ENCODE peak calls at places on chromosomes 2 and 18, in six cellular contexts. One of them, this sample, is unnamed.

GRCh38 chr2:96174251-96175144 is 29.3 kb upstream of the DUSP2 start:
- DNase-seq in IMR-90: peak; percentile 51
- DNase-seq in fibroblast of the aortic adventitia: peak; percentile 53
- DNase-seq in stimulated activated naive B cell treated with anti-CD40 and anti-IgM and Interleukin-4, amounts not matched to agents 10 μg/mL and 1 μg/mL and 100 μg/mL, for 72 hours: peak; percentile 72
- DNase-seq in endothelial cell: peak; percentile 82
- DNase-seq in AG08396: peak; percentile 82
- DNase-seq in this sample: peak; percentile 93

GRCh38 chr18:3450358-3451107 is 561 bp downstream of the TGIF1 start:
- DNase-seq in endothelial cell: peak; percentile 56
- DNase-seq in fibroblast of the aortic adventitia: peak; percentile 85
- DNase-seq in IMR-90: peak; percentile 73
- DNase-seq in stimulated activated naive B cell treated with anti-CD40 and anti-IgM and Interleukin-4, amounts not matched to agents 10 μg/mL and 1 μg/mL and 100 μg/mL, for 72 hours: peak; percentile 51
- DNase-seq in AG08396: peak; percentile 29
- DNase-seq in this sample: peak; percentile 89

GRCh38 chr2:215290980-215291599 is 20.8 kb upstream of the ATIC start:
- DNase-seq in endothelial cell: no peak
- DNase-seq in fibroblast of the aortic adventitia: peak; percentile 20
- DNase-seq in AG08396: no peak
- DNase-seq in stimulated activated naive B cell treated with anti-CD40 and anti-IgM and Interleukin-4, amounts not matched to agents 10 μg/mL and 1 μg/mL and 100 μg/mL, for 72 hours: no peak
- DNase-seq in IMR-90: no peak
- DNase-seq in this sample: no peak

GRCh38 chr18:12010187-12010802 is 29.0 kb downstream of the IMPA2 start:
- DNase-seq in fibroblast of the aortic adventitia: no peak
- DNase-seq in endothelial cell: no peak
- DNase-seq in stimulated activated naive B cell treated with anti-CD40 and anti-IgM and Interleukin-4, amounts not matched to agents 10 μg/mL and 1 μg/mL and 100 μg/mL, for 72 hours: no peak
- DNase-seq in AG08396: no peak
- DNase-seq in IMR-90: no peak
- DNase-seq in this sample: peak; percentile 31

GRCh38 chr2:47002480-47003381 is 87.1 kb upstream of the MCFD2 start:
- DNase-seq in AG08396: peak; percentile 51
- DNase-seq in IMR-90: no peak
- DNase-seq in endothelial cell: no peak
- DNase-seq in fibroblast of the aortic adventitia: no peak
- DNase-seq in stimulated activated naive B cell treated with anti-CD40 and anti-IgM and Interleukin-4, amounts not matched to agents 10 μg/mL and 1 μg/mL and 100 μg/mL, for 72 hours: no peak
- DNase-seq in this sample: no peak

GRCh38 chr2:85589982-85590791 is 5.4 kb upstream of the RNF181 start:
- DNase-seq in IMR-90: peak; percentile 94
- DNase-seq in AG08396: peak; percentile 69
- DNase-seq in stimulated activated naive B cell treated with anti-CD40 and anti-IgM and Interleukin-4, amounts not matched to agents 10 μg/mL and 1 μg/mL and 100 μg/mL, for 72 hours: no peak
- DNase-seq in endothelial cell: peak; percentile 35
- DNase-seq in fibroblast of the aortic adventitia: peak; percentile 100
- DNase-seq in this sample: no peak

GRCh38 chr18:79589601-79590091 is 90.0 kb upstream of the CTDP1 start:
- DNase-seq in AG08396: no peak
- DNase-seq in IMR-90: no peak
- DNase-seq in endothelial cell: no peak
- DNase-seq in fibroblast of the aortic adventitia: no peak
- DNase-seq in stimulated activated naive B cell treated with anti-CD40 and anti-IgM and Interleukin-4, amounts not matched to agents 10 μg/mL and 1 μg/mL and 100 μg/mL, for 72 hours: no peak
- DNase-seq in this sample: no peak

GRCh38 chr18:76494181-76494540 is 881 bp downstream of the ZNF516 start:
- DNase-seq in fibroblast of the aortic adventitia: peak; percentile 45
- DNase-seq in stimulated activated naive B cell treated with anti-CD40 and anti-IgM and Interleukin-4, amounts not matched to agents 10 μg/mL and 1 μg/mL and 100 μg/mL, for 72 hours: no peak
- DNase-seq in AG08396: peak; percentile 63
- DNase-seq in IMR-90: peak; percentile 43
- DNase-seq in endothelial cell: peak; percentile 52
- DNase-seq in this sample: no peak

GRCh38 chr2:66283776-66284175 is 151.1 kb upstream of the MEIS1 start:
- DNase-seq in stimulated activated naive B cell treated with anti-CD40 and anti-IgM and Interleukin-4, amounts not matched to agents 10 μg/mL and 1 μg/mL and 100 μg/mL, for 72 hours: no peak
- DNase-seq in IMR-90: no peak
- DNase-seq in fibroblast of the aortic adventitia: no peak
- DNase-seq in AG08396: no peak
- DNase-seq in endothelial cell: no peak
- DNase-seq in this sample: no peak

GRCh38 chr2:102488063-102488462 is 15.0 kb downstream of the SLC9A4 start:
- DNase-seq in fibroblast of the aortic adventitia: peak; percentile 55
- DNase-seq in endothelial cell: no peak
- DNase-seq in stimulated activated naive B cell treated with anti-CD40 and anti-IgM and Interleukin-4, amounts not matched to agents 10 μg/mL and 1 μg/mL and 100 μg/mL, for 72 hours: no peak
- DNase-seq in IMR-90: peak; percentile 51
- DNase-seq in AG08396: no peak
- DNase-seq in this sample: no peak

GRCh38 chr2:54803783-54804758 is 80.6 kb downstream of the EML6 start:
- DNase-seq in stimulated activated naive B cell treated with anti-CD40 and anti-IgM and Interleukin-4, amounts not matched to agents 10 μg/mL and 1 μg/mL and 100 μg/mL, for 72 hours: no peak
- DNase-seq in endothelial cell: no peak
- DNase-seq in fibroblast of the aortic adventitia: no peak
- DNase-seq in AG08396: no peak
- DNase-seq in IMR-90: no peak
- DNase-seq in this sample: no peak

GRCh38 chr2:237955640-237956401 is 11.0 kb upstream of the UBE2F start:
- DNase-seq in endothelial cell: no peak
- DNase-seq in IMR-90: no peak
- DNase-seq in AG08396: peak; percentile 52
- DNase-seq in fibroblast of the aortic adventitia: no peak
- DNase-seq in stimulated activated naive B cell treated with anti-CD40 and anti-IgM and Interleukin-4, amounts not matched to agents 10 μg/mL and 1 μg/mL and 100 μg/mL, for 72 hours: no peak
- DNase-seq in this sample: peak; percentile 62

GRCh38 chr2:27263287-27264252 is 723 bp upstream of the SLC30A3 start:
- DNase-seq in IMR-90: no peak
- DNase-seq in fibroblast of the aortic adventitia: no peak
- DNase-seq in AG08396: no peak
- DNase-seq in stimulated activated naive B cell treated with anti-CD40 and anti-IgM and Interleukin-4, amounts not matched to agents 10 μg/mL and 1 μg/mL and 100 μg/mL, for 72 hours: no peak
- DNase-seq in endothelial cell: no peak
- DNase-seq in this sample: no peak

GRCh38 chr2:26898480-26899058 is 50.6 kb downstream of the DPYSL5 start:
- DNase-seq in IMR-90: no peak
- DNase-seq in stimulated activated naive B cell treated with anti-CD40 and anti-IgM and Interleukin-4, amounts not matched to agents 10 μg/mL and 1 μg/mL and 100 μg/mL, for 72 hours: no peak
- DNase-seq in AG08396: no peak
- DNase-seq in fibroblast of the aortic adventitia: no peak
- DNase-seq in endothelial cell: no peak
- DNase-seq in this sample: no peak

GRCh38 chr2:147696426-147696825 is 148.4 kb upstream of the ACVR2A start:
- DNase-seq in IMR-90: no peak
- DNase-seq in fibroblast of the aortic adventitia: no peak
- DNase-seq in endothelial cell: no peak
- DNase-seq in stimulated activated naive B cell treated with anti-CD40 and anti-IgM and Interleukin-4, amounts not matched to agents 10 μg/mL and 1 μg/mL and 100 μg/mL, for 72 hours: no peak
- DNase-seq in AG08396: no peak
- DNase-seq in this sample: no peak

GRCh38 chr2:127624321-127625145 is 21.4 kb upstream of the GPR17 start:
- DNase-seq in endothelial cell: no peak
- DNase-seq in fibroblast of the aortic adventitia: no peak
- DNase-seq in AG08396: no peak
- DNase-seq in IMR-90: no peak
- DNase-seq in stimulated activated naive B cell treated with anti-CD40 and anti-IgM and Interleukin-4, amounts not matched to agents 10 μg/mL and 1 μg/mL and 100 μg/mL, for 72 hours: no peak
- DNase-seq in this sample: peak; percentile 57

GRCh38 chr18:26157326-26157725 is 23.7 kb downstream of the PSMA8 start:
- DNase-seq in fibroblast of the aortic adventitia: no peak
- DNase-seq in endothelial cell: no peak
- DNase-seq in AG08396: no peak
- DNase-seq in stimulated activated naive B cell treated with anti-CD40 and anti-IgM and Interleukin-4, amounts not matched to agents 10 μg/mL and 1 μg/mL and 100 μg/mL, for 72 hours: no peak
- DNase-seq in IMR-90: no peak
- DNase-seq in this sample: no peak

GRCh38 chr2:30293303-30293912 is 62.1 kb downstream of the LBH start:
- DNase-seq in AG08396: peak; percentile 53
- DNase-seq in stimulated activated naive B cell treated with anti-CD40 and anti-IgM and Interleukin-4, amounts not matched to agents 10 μg/mL and 1 μg/mL and 100 μg/mL, for 72 hours: no peak
- DNase-seq in endothelial cell: peak; percentile 7
- DNase-seq in IMR-90: peak; percentile 100
- DNase-seq in fibroblast of the aortic adventitia: peak; percentile 77
- DNase-seq in this sample: no peak

GRCh38 chr18:14941792-14942191 is 193.8 kb downstream of the ANKRD30B start:
- DNase-seq in AG08396: no peak
- DNase-seq in stimulated activated naive B cell treated with anti-CD40 and anti-IgM and Interleukin-4, amounts not matched to agents 10 μg/mL and 1 μg/mL and 100 μg/mL, for 72 hours: no peak
- DNase-seq in IMR-90: no peak
- DNase-seq in fibroblast of the aortic adventitia: no peak
- DNase-seq in endothelial cell: no peak
- DNase-seq in this sample: no peak

GRCh38 chr2:207467716-207468347 is 61.9 kb upstream of the CREB1 start:
- DNase-seq in stimulated activated naive B cell treated with anti-CD40 and anti-IgM and Interleukin-4, amounts not matched to agents 10 μg/mL and 1 μg/mL and 100 μg/mL, for 72 hours: no peak
- DNase-seq in AG08396: peak; percentile 47
- DNase-seq in IMR-90: peak; percentile 91
- DNase-seq in fibroblast of the aortic adventitia: peak; percentile 83
- DNase-seq in endothelial cell: no peak
- DNase-seq in this sample: no peak

GRCh38 chr2:166539340-166540162 is 45.5 kb upstream of the SCN7A start:
- DNase-seq in fibroblast of the aortic adventitia: peak; percentile 82
- DNase-seq in AG08396: peak; percentile 52
- DNase-seq in stimulated activated naive B cell treated with anti-CD40 and anti-IgM and Interleukin-4, amounts not matched to agents 10 μg/mL and 1 μg/mL and 100 μg/mL, for 72 hours: peak; percentile 10
- DNase-seq in endothelial cell: peak; percentile 65
- DNase-seq in IMR-90: peak; percentile 84
- DNase-seq in this sample: no peak

GRCh38 chr2:208358758-208359631 is 47.6 kb upstream of the PTH2R start:
- DNase-seq in fibroblast of the aortic adventitia: peak; percentile 73
- DNase-seq in endothelial cell: no peak
- DNase-seq in AG08396: no peak
- DNase-seq in IMR-90: no peak
- DNase-seq in stimulated activated naive B cell treated with anti-CD40 and anti-IgM and Interleukin-4, amounts not matched to agents 10 μg/mL and 1 μg/mL and 100 μg/mL, for 72 hours: no peak
- DNase-seq in this sample: no peak